ENCODE peak calls at places on chromosomes 16 and 17, in five cellular contexts. M is prostate gland, K is suprapubic skin, J is K562, E is sigmoid colon. B is an unnamed sample.
A peak's percentile ranks its signal among the peaks of the same experiment; 100 is the strongest.

GRCh38 chr16:64893386-64893785 is 228.5 kb downstream of the CDH11 start:
- DNase-seq in M (no peak), E (no peak), J (no peak), K (no peak), B (no peak)

GRCh38 chr17:35900693-35901487 is 20.7 kb upstream of the CCL5 start:
- DNase-seq in J (no peak), M (no peak), E (no peak), K (no peak), B (no peak)

GRCh38 chr16:67013823-67014640 is 14.9 kb upstream of the CBFB start:
- DNase-seq in K (peak; percentile 77), J (peak; percentile 85), E (peak; percentile 87), M (peak; percentile 26), B (no peak)

GRCh38 chr17:57331423-57331822 is 75.1 kb downstream of the MSI2 start:
- DNase-seq in K (no peak), M (no peak), E (no peak), J (no peak), B (no peak)

GRCh38 chr16:65697516-65697915 is 575.7 kb upstream of the CDH11 start:
- DNase-seq in K (no peak), M (no peak), J (no peak), E (no peak), B (no peak)

GRCh38 chr17:705011-705410 is 9.6 kb downstream of the VPS53 start:
- DNase-seq in J (no peak), M (no peak), E (no peak), K (no peak), B (no peak)

GRCh38 chr17:55423535-55423934 is 1.9 kb upstream of the MMD start:
- DNase-seq in M (no peak), J (no peak), K (no peak), E (no peak), B (no peak)

GRCh38 chr16:8581923-8582580 is 8.3 kb downstream of the TMEM114 start:
- DNase-seq in J (no peak), M (no peak), K (no peak), E (peak; percentile 70), B (no peak)

GRCh38 chr16:83901101-83901500 is 2.2 kb downstream of the MLYCD start:
- DNase-seq in K (no peak), M (no peak), J (no peak), E (no peak), B (no peak)

GRCh38 chr16:77748426-77748825 is 26.1 kb downstream of the NUDT7 start:
- DNase-seq in J (no peak), E (no peak), M (no peak), K (no peak), B (no peak)

GRCh38 chr17:4433515-4434031 is at the start of gene SPNS3:
- DNase-seq in J (no peak), E (no peak), K (no peak), M (no peak), B (no peak)

GRCh38 chr16:15502041-15502725 is 67.8 kb downstream of the BMERB1 start:
- DNase-seq in M (no peak), J (peak; percentile 43), K (no peak), E (no peak), B (no peak)

GRCh38 chr16:66205287-66206167 is 161.0 kb upstream of the CDH5 start:
- DNase-seq in M (no peak), E (no peak), J (no peak), K (no peak), B (peak; percentile 64)

GRCh38 chr16:84299734-84300440 is 5.2 kb downstream of the WFDC1 start:
- DNase-seq in K (no peak), M (no peak), E (peak; percentile 77), J (no peak), B (no peak)

GRCh38 chr17:28030386-28030785 is 12.1 kb upstream of the NLK start:
- DNase-seq in E (no peak), K (no peak), M (no peak), J (no peak), B (no peak)

GRCh38 chr16:48158296-48158695 is 2.5 kb upstream of the ABCC12 start:
- DNase-seq in J (peak; percentile 25), K (no peak), E (no peak), M (no peak), B (no peak)

GRCh38 chr16:90046122-90046970 is 27.1 kb upstream of the DBNDD1 start:
- DNase-seq in M (no peak), J (peak; percentile 86), K (no peak), E (no peak), B (no peak)

GRCh38 chr17:75404223-75404738 is 1.2 kb downstream of the GRB2 start:
- DNase-seq in J (peak; percentile 51), E (peak; percentile 83), K (peak; percentile 70), M (peak; percentile 54), B (no peak)

GRCh38 chr17:79398441-79398840 is 212.4 kb downstream of the RBFOX3 start:
- DNase-seq in E (no peak), M (no peak), K (no peak), J (no peak), B (no peak)

GRCh38 chr17:49224198-49224996 is 6.2 kb downstream of the PHOSPHO1 start:
- DNase-seq in M (peak; percentile 10), E (no peak), J (no peak), K (no peak), B (no peak)

GRCh38 chr17:57420674-57421392 is 164.5 kb downstream of the MSI2 start:
- DNase-seq in K (no peak), J (peak; percentile 56), E (no peak), M (peak; percentile 26), B (no peak)

GRCh38 chr16:58755989-58756649 is 22.0 kb upstream of the GOT2 start:
- DNase-seq in K (peak; percentile 66), J (peak; percentile 61), M (peak; percentile 77), E (peak; percentile 71), B (no peak)

GRCh38 chr16:29705030-29705429 is 26.1 kb downstream of the QPRT start:
- DNase-seq in M (no peak), J (no peak), K (no peak), E (no peak), B (no peak)

GRCh38 chr17:8618825-8619224 is 11.7 kb downstream of the MYH10 start:
- DNase-seq in K (no peak), M (no peak), J (no peak), E (no peak), B (no peak)

GRCh38 chr16:22670044-22670536 is 143.9 kb upstream of the HS3ST2 start:
- DNase-seq in M (no peak), E (peak; percentile 56), J (peak; percentile 28), K (no peak), B (no peak)

DNA sequence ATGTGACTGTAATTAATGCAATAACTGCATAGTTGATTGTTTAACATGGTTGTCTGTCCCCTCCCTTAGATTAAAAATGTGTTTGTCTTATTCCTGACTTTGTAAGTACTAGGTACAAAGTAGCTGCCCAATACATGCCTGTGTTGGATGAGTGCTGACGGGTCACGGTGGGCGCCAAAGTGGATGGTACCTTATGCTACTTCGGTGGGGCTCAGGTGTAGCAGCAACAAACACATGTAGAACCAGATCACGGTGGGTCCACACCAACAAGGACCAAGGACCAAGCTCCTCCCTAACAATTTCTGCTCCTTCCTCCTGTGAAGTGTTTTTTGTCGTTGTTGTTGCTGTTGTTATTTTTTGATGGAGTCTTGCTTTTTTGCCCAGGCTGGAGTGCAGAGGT is 46.4 kb upstream of the ZFHX3 start:
- DNase-seq in M (no peak), E (no peak), K (no peak), J (no peak), B (no peak)
- TF ChIP-seq POLR2AphosphoS5 in M (no peak), E (no peak), K (no peak), J (no peak), B (no peak)

GRCh38 chr16:86256995-86257394 is 253.3 kb upstream of the FOXF1 start:
- DNase-seq in E (no peak), J (no peak), K (no peak), M (no peak), B (no peak)
- H3K27ac ChIP-seq in E (no peak overlapping the region), J (no peak overlapping the region), K (no peak overlapping the region), M (no peak overlapping the region), B (no peak overlapping the region)

GRCh38 chr16:53378138-53378537 is 56.1 kb upstream of the RBL2 start:
- DNase-seq in E (no peak), M (no peak), K (no peak), J (no peak), B (no peak)
- TF ChIP-seq POLR2A in E (no peak), M (no peak), K (no peak), J (no peak), B (no peak)

DNA sequence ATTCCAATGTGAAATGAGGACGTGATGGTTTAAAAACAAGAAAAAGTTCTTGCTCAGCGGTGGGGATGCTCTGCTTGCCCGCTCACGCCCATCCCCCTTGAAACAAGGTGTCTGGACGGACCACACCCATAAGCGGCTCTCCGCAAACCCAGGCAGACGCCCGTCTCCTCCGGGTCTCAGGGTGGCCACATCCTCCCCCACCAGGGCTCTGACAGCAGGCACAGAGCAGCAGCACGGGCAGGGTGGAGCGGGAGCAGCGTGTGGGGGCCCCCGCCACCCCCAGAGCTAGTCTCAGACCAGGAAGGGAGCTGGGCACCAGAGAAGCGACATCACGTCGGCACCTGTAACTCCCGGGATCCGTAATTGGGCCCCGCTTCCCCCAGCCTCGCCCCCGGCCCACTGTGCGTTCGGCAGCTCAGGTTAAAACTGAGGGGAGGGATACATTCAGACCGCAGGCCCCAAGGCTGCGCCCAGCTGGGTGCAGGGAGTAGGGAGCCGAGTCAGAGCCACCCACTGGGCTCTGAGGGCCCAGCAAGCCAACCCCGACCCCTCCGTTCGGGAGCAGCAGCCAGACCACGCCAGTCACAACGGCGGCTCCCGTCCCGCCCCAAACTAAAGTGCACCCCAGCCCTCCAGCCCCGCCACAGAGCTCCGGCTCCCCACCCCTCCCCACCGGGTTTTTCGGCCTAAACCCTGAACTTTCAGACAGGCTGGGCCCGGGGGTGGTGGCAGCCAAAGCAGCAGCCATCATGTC is 22.0 kb downstream of the CLUH start:
- DNase-seq in E (peak; percentile 64), M (no peak), J (no peak), K (no peak), B (peak; percentile 88)
- TF ChIP-seq POLR2AphosphoS5 in E (no peak), M (no peak), J (no peak), K (no peak), B (no peak)

GRCh38 chr17:40031706-40032105 is 16.5 kb downstream of the CSF3 start:
- DNase-seq in J (no peak), M (no peak), K (no peak), E (no peak), B (no peak)
- H3K27ac ChIP-seq in J (no peak overlapping the region), M (no peak overlapping the region), K (no peak overlapping the region), E (peak overlapping the region; percentile 70), B (peak overlapping the region; percentile 77)

GRCh38 chr17:65546579-65546978 is 14.9 kb downstream of the AXIN2 start:
- DNase-seq in J (no peak), E (no peak), K (no peak), M (no peak), B (no peak)

GRCh38 chr17:65545708-65546523 is 15.5 kb downstream of the AXIN2 start:
- DNase-seq in M (no peak), J (no peak), E (peak; percentile 53), K (no peak), B (no peak)

GRCh38 chr17:65544658-65545057 is 16.8 kb downstream of the AXIN2 start:
- DNase-seq in E (no peak), K (no peak), M (no peak), J (no peak), B (no peak)

GRCh38 chr17:65548570-65548969 is 12.9 kb downstream of the AXIN2 start:
- DNase-seq in M (no peak), E (no peak), J (no peak), K (no peak), B (no peak)

GRCh38 chr17:65547253-65547670 is 14.2 kb downstream of the AXIN2 start:
- DNase-seq in E (peak; percentile 80), K (no peak), M (peak; percentile 39), J (no peak), B (no peak)
- TF ChIP-seq POLR2A in E (no peak), K (no peak), M (no peak), J (no peak), B (no peak)

B was measured in esophagus muscularis mucosa.